ENCODE peak calls at places on chromosome 14, in nine cellular contexts. One of them, this sample, is unnamed.
A peak's percentile ranks its signal among the peaks of the same experiment; 100 is the strongest.

GRCh38 chr14:54631016-54631415 is 64.1 kb downstream of the SAMD4A start:
- DNase-seq in AG09319: no peak
- DNase-seq in H7: no peak
- DNase-seq in activated T-helper 1 cell treated with Interleukin-2 at 50 U/mL for 16 hours: no peak
- DNase-seq in activated effector memory CD4-positive, alpha-beta T cell treated with anti-CD3 and anti-CD28 coated beads, Interleukin-2, amount 50 U/mL, for 16 hours: no peak
- DNase-seq in RPMI7951: no peak
- DNase-seq in stromal cell of bone marrow: no peak
- DNase-seq in thoracic aorta: no peak
- DNase-seq in fibroblast of the conjunctiva: no peak
- DNase-seq in this sample: no peak

GRCh38 chr14:50139192-50139591 is 22.8 kb upstream of the VCPKMT start:
- DNase-seq in H7: peak; percentile 7
- DNase-seq in AG09319: no peak
- DNase-seq in fibroblast of the conjunctiva: no peak
- DNase-seq in activated effector memory CD4-positive, alpha-beta T cell treated with anti-CD3 and anti-CD28 coated beads, Interleukin-2, amount 50 U/mL, for 16 hours: no peak
- DNase-seq in stromal cell of bone marrow: no peak
- DNase-seq in RPMI7951: peak; percentile 69
- DNase-seq in thoracic aorta: no peak
- DNase-seq in activated T-helper 1 cell treated with Interleukin-2 at 50 U/mL for 16 hours: no peak
- DNase-seq in this sample: no peak

GRCh38 chr14:74934476-74935339 is 11.6 kb upstream of the RPS6KL1 start:
- DNase-seq in stromal cell of bone marrow: no peak
- DNase-seq in AG09319: no peak
- DNase-seq in RPMI7951: no peak
- DNase-seq in thoracic aorta: no peak
- DNase-seq in fibroblast of the conjunctiva: no peak
- DNase-seq in activated T-helper 1 cell treated with Interleukin-2 at 50 U/mL for 16 hours: no peak
- DNase-seq in H7: peak; percentile 63
- DNase-seq in activated effector memory CD4-positive, alpha-beta T cell treated with anti-CD3 and anti-CD28 coated beads, Interleukin-2, amount 50 U/mL, for 16 hours: no peak
- DNase-seq in this sample: no peak

GRCh38 chr14:89240414-89240813 is 176.6 kb downstream of the FOXN3 start:
- DNase-seq in activated T-helper 1 cell treated with Interleukin-2 at 50 U/mL for 16 hours: no peak
- DNase-seq in H7: no peak
- DNase-seq in fibroblast of the conjunctiva: no peak
- DNase-seq in activated effector memory CD4-positive, alpha-beta T cell treated with anti-CD3 and anti-CD28 coated beads, Interleukin-2, amount 50 U/mL, for 16 hours: no peak
- DNase-seq in AG09319: no peak
- DNase-seq in RPMI7951: peak; percentile 55
- DNase-seq in thoracic aorta: no peak
- DNase-seq in stromal cell of bone marrow: no peak
- DNase-seq in this sample: no peak

GRCh38 chr14:68124885-68125731 is 305.5 kb downstream of the RAD51B start:
- DNase-seq in RPMI7951: peak; percentile 68
- DNase-seq in H7: no peak
- DNase-seq in AG09319: no peak
- DNase-seq in activated T-helper 1 cell treated with Interleukin-2 at 50 U/mL for 16 hours: no peak
- DNase-seq in activated effector memory CD4-positive, alpha-beta T cell treated with anti-CD3 and anti-CD28 coated beads, Interleukin-2, amount 50 U/mL, for 16 hours: no peak
- DNase-seq in fibroblast of the conjunctiva: no peak
- DNase-seq in stromal cell of bone marrow: no peak
- DNase-seq in thoracic aorta: no peak
- DNase-seq in this sample: no peak

GRCh38 chr14:69909831-69910550 is 30.8 kb downstream of the SMOC1 start:
- DNase-seq in fibroblast of the conjunctiva: no peak
- DNase-seq in thoracic aorta: no peak
- DNase-seq in H7: no peak
- DNase-seq in AG09319: no peak
- DNase-seq in RPMI7951: no peak
- DNase-seq in stromal cell of bone marrow: no peak
- DNase-seq in activated T-helper 1 cell treated with Interleukin-2 at 50 U/mL for 16 hours: no peak
- DNase-seq in activated effector memory CD4-positive, alpha-beta T cell treated with anti-CD3 and anti-CD28 coated beads, Interleukin-2, amount 50 U/mL, for 16 hours: no peak
- DNase-seq in this sample: peak; percentile 39

GRCh38 chr14:88987516-88987915 is 163.1 kb downstream of the TTC8 start:
- DNase-seq in thoracic aorta: no peak
- DNase-seq in H7: no peak
- DNase-seq in AG09319: no peak
- DNase-seq in stromal cell of bone marrow: no peak
- DNase-seq in fibroblast of the conjunctiva: no peak
- DNase-seq in activated effector memory CD4-positive, alpha-beta T cell treated with anti-CD3 and anti-CD28 coated beads, Interleukin-2, amount 50 U/mL, for 16 hours: no peak
- DNase-seq in activated T-helper 1 cell treated with Interleukin-2 at 50 U/mL for 16 hours: no peak
- DNase-seq in RPMI7951: peak; percentile 94
- DNase-seq in this sample: no peak

GRCh38 chr14:92914087-92914656 is 8.8 kb upstream of the CHGA start:
- DNase-seq in activated T-helper 1 cell treated with Interleukin-2 at 50 U/mL for 16 hours: no peak
- DNase-seq in fibroblast of the conjunctiva: no peak
- DNase-seq in H7: peak; percentile 87
- DNase-seq in activated effector memory CD4-positive, alpha-beta T cell treated with anti-CD3 and anti-CD28 coated beads, Interleukin-2, amount 50 U/mL, for 16 hours: peak; percentile 69
- DNase-seq in thoracic aorta: no peak
- DNase-seq in stromal cell of bone marrow: no peak
- DNase-seq in AG09319: no peak
- DNase-seq in RPMI7951: peak; percentile 19
- DNase-seq in this sample: no peak